ENCODE peak calls at places on chromosomes 11 and 22, in four cellular contexts. O, B, P and Y are unnamed samples. For H3K4me1, the result is how much of the 10 kb centered on the place peaks cover.

GRCh38 chr22:24159650-24160049 is 21.6 kb upstream of the SUSD2 start:
- DNase-seq in P (no peak), B (no peak), O (no peak), Y (no peak)

GRCh38 chr11:16862733-16863132 is 124.3 kb downstream of the C11orf58 start:
- DNase-seq in O (no peak), P (no peak), B (no peak), Y (no peak)

GRCh38 chr11:122803306-122803705 is 35.0 kb upstream of the CRTAM start:
- DNase-seq in P (no peak), B (no peak), O (no peak), Y (no peak)

GRCh38 chr22:44286673-44287072 is 26.1 kb downstream of the SHISAL1 start:
- DNase-seq in O (no peak), B (no peak), P (no peak), Y (no peak)

GRCh38 chr22:42680648-42681047 is 31.5 kb upstream of the CYB5R3 start:
- DNase-seq in B (no peak), P (no peak), O (no peak), Y (no peak)

GRCh38 chr22:17563936-17564391 is 666 bp downstream of the SLC25A18 start:
- DNase-seq in O (no peak), P (no peak), B (no peak), Y (no peak)

GRCh38 chr11:19905280-19905853 is 192.7 kb downstream of the NAV2 start:
- DNase-seq in B (no peak), O (peak), P (no peak), Y (no peak)

GRCh38 chr22:32185821-32186220 is 19.1 kb downstream of the RFPL2 start:
- DNase-seq in P (no peak), B (no peak), O (no peak), Y (no peak)

GRCh38 chr11:21612326-21612725 is 580.6 kb upstream of the ANO5 start:
- DNase-seq in B (no peak), P (no peak), O (no peak), Y (no peak)

GRCh38 chr11:64810891-64811272 is 531 bp upstream of the MEN1 start:
- DNase-seq in B (peak), P (peak), O (no peak), Y (no peak)

GRCh38 chr11:12102588-12103410 is 7.6 kb upstream of the MICAL2 start:
- DNase-seq in P (no peak), B (no peak), O (no peak), Y (no peak)

GRCh38 chr11:10778217-10778970 is 27.3 kb downstream of the CTR9 start:
- DNase-seq in O (no peak), B (peak), P (no peak), Y (no peak)

GRCh38 chr11:12723410-12724297 is 49.4 kb downstream of the TEAD1 start:
- DNase-seq in P (no peak), O (no peak), B (no peak), Y (no peak)

GRCh38 chr11:102272047-102272824 is 45.0 kb upstream of the BIRC3 start:
- DNase-seq in O (no peak), B (no peak), P (no peak), Y (no peak)

GRCh38 chr11:60208146-60208895 is 25.4 kb upstream of the MS4A6A start:
- DNase-seq in P (no peak), B (no peak), O (no peak), Y (no peak)

GRCh38 chr11:126102436-126102894 is 39.8 kb upstream of the CDON start:
- DNase-seq in P (no peak), O (peak), B (peak), Y (no peak)

GRCh38 chr11:66981976-66982578 is 7.0 kb downstream of the C11orf86 start:
- DNase-seq in B (peak), P (no peak), O (no peak), Y (peak)

GRCh38 chr11:19853016-19853415 is 140.4 kb downstream of the NAV2 start:
- DNase-seq in O (no peak), P (no peak), B (no peak), Y (no peak)

GRCh38 chr22:26057731-26058130 is 111.5 kb upstream of the SEZ6L start:
- DNase-seq in O (no peak), P (no peak), B (no peak), Y (no peak)

GRCh38 chr22:37199839-37200161 is 11.8 kb upstream of the C1QTNF6 start:
- DNase-seq in B (no peak), O (no peak), P (no peak), Y (peak)

GRCh38 chr22:30459206-30460052 is 12.4 kb downstream of the SEC14L3 start:
- DNase-seq in P (no peak), O (peak), B (no peak), Y (no peak)

GRCh38 chr22:30183271-30183670 is 63.3 kb downstream of the LIF start:
- DNase-seq in B (no peak), O (no peak), P (no peak), Y (no peak)

GRCh38 chr11:112523477-112523876 is 262.8 kb upstream of the PLET1 start:
- DNase-seq in O (peak), P (no peak), B (peak), Y (peak)

GRCh38 chr11:23688835-23689234 is 808.0 kb upstream of the LUZP2 start:
- DNase-seq in O (no peak), P (no peak), B (no peak), Y (no peak)

GRCh38 chr11:34239465-34240149 is 118.2 kb downstream of the ABTB2 start:
- DNase-seq in O (no peak), B (no peak), P (no peak), Y (no peak)

GRCh38 chr22:32218470-32218869 is 13.6 kb upstream of the RFPL2 start:
- DNase-seq in P (no peak), B (no peak), O (no peak), Y (no peak)

DNA sequence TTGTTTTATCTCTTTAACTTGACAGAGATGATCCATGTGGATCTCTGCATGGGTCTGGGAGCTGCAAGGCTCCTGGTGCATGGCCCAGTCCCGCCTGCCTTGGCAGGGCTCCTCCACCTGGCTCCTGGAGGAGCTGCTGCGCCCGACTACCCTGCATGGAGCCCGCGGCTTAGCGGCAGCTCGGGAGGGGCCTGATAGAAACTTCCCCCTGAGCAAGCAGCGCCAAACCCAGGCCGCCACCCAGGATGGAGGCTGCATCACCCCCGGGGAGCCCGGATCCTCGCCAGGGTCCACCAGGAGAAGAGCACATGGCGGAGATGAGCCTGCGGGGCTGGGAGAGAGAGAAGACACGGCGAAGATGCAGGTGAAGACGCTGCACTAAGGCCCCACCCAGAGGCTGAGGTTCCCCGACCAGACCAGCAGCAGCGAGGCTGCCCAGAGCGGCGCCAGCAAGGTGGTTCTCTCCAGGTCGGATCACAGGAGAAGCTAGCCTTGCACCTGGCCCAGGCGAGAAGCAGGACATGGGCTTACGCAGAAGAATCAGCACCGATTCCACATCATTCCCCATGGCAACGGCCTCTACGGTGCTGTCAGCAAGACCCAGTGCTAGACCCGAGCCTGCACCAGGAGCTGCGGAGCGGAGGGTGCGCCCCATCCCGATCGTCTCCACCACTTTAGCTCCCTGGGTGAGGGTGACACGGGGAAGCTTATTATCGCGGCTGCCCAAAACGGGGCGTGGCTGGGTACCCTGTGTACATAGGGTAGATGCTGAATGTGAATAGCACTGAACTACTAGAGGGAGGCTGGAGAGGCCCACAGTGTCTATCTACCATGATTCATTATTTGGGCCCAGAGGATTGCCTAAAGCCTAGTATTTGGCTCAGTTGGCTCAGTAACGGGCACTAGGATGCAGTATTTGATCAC is 41.3 kb upstream of the VPREB1 start:
- DNase-seq in P (no peak), O (no peak), B (no peak), Y (no peak)
- H3K4me1 ChIP-seq in P (under half), O (under half), B (under half), Y (under half)

DNA sequence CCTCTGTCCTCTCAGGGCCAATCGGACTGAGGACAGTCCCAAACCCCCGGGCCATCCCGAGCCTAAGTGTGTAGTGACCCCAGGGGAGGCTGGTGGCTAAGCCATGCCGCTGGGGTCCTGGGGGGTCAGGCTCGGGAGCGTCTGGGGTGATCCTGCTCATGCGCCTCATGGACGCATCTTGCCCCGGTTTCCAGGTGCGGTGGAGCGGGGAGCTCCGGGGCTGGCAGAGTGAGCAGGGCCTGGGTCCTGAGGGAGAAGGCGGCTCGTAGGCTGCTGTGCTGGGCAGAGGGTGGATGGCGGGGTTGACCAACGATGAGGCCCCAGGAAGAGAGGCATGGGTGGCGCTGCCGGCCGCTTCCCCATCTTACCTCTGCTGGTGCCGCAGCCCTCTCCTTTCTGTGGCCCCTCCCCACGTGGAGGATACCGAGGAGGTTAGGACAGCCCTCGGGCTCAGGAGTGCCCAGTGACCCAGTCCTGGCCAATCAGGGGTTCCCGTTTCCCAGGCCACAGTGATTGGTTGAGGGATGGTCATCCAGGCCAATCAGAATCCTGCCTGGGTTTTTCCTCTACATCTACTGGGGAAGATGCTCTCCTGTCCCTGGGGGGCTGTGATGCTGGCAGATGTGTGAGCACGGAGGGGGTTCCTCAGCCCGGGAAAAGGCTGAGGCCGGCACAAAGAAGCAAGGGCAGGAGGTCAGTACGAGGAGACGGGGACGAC is 171.0 kb downstream of the CTTN start:
- DNase-seq in B (no peak), O (no peak), P (no peak), Y (no peak)
- H3K27ac ChIP-seq in B (no peak), O (no peak), P (no peak), Y (no peak)

DNA sequence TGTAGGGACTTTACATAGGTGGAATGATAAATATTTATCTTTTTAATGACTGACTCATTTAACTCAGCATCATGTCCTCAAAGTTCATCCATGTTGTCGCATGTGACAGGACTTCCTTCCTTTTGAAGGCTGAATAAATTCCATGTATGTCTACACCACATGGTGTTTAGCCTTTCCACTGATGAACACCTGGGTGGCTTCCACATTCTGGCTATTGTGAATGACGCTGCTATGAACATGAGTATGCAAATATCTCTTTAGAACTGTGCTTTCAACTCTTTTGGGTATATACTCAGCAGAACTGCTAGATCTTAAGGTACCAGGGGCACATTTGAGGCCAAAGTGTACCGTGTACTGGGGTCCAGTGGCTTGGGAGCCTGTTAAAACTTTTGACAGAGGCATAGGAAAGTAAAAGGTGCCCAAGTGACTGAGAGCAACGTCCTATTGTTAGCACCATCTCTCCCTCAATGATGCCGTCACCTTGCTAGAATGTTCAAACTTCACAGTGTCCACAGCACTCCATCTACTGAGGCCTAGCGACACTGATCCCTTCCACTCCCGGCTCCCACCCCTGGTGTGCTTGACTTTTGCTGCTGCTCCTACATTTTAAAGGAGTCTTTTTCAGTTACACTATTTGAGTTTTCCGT is 24.0 kb downstream of the LARGE1 start:
- DNase-seq in O (no peak), B (no peak), P (no peak), Y (no peak)
- H3K4me1 ChIP-seq in O (under half), B (under half), P (under half), Y (under half)

DNA sequence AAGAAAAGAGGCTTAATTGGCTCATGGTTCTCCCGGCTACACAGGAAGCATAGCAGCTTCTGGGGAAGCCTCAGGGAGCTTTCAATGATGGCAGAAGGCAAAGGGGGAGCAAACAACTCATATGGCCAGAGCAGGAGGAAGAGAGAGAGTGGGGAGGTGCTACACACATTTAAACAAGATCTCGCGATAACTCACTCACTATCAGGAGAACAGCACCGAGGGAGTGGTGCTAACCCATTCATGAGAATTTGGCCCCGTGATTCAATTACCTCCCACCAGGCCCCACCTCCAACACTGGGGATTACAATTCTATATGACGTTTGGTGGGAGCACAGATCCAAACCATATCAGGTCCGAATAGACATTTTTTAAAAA is 41.7 kb upstream of the APLNR start:
- DNase-seq in O (no peak), B (no peak), P (no peak), Y (no peak)
- H3K27ac ChIP-seq in O (no peak), B (no peak), P (no peak), Y (peak)

GRCh38 chr22:45915151-45915550 is 61.8 kb downstream of the WNT7B start:
- DNase-seq in O (no peak), P (no peak), B (no peak), Y (no peak)

GRCh38 chr22:45916515-45916914 is 60.4 kb downstream of the WNT7B start:
- DNase-seq in P (no peak), B (no peak), O (no peak), Y (no peak)

GRCh38 chr22:45915841-45916240 is 61.1 kb downstream of the WNT7B start:
- DNase-seq in B (no peak), O (no peak), P (no peak), Y (no peak)

GRCh38 chr22:45912910-45913309 is 64.1 kb downstream of the WNT7B start:
- DNase-seq in B (no peak), P (no peak), O (no peak), Y (no peak)

DNA sequence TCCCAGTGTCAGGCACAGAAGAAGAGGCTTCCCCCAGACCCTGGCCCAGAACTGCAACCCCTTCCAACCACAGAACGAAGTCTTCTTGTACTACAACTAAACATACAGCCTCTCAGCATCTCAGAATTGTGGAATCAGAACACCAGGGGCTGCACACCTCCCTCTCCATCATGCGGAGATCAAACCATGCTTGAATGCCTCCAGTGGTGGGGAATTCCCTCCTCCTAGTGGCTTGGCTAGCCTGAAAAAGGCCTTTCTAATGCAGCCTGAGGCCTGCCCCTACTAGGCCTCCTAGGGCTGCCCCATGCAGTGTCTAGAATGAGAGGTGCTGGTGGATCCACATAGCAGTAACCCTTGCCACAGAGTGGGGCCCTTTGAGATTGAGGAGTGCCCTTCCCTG is 62.7 kb downstream of the WNT7B start:
- DNase-seq in O (no peak), B (no peak), P (no peak), Y (no peak)
- H3K4me1 ChIP-seq in O (under half), B (under half), P (under half), Y (under half)

GRCh38 chr11:46599340-46600067 is 5.7 kb upstream of the AMBRA1 start:
- DNase-seq in P (no peak), O (no peak), B (no peak), Y (no peak)
- H3K27ac ChIP-seq in P (no peak), O (no peak), B (no peak), Y (no peak)

GRCh38 chr22:40607506-40607905 is 29.0 kb downstream of the MRTFA start:
- DNase-seq in P (no peak), O (no peak), B (no peak), Y (no peak)
- H3K4me1 ChIP-seq in P (under half), O (under half), B (half or more), Y (under half)